ENCODE peak calls at places on chromosomes 4 and X, in nine cellular contexts. One of them, this sample, is unnamed.

GRCh38 chr4:147799986-147800555 is 68.2 kb downstream of the ARHGAP10 start:
- DNase-seq in tibial nerve: no peak
- DNase-seq in tibial artery: no peak
- DNase-seq in neural progenitor cell: peak
- DNase-seq in BJ: no peak
- DNase-seq in DND-41: peak
- DNase-seq in mucosa of descending colon: no peak
- DNase-seq in skeletal muscle cell: no peak
- DNase-seq in H7: peak
- DNase-seq in this sample: peak

GRCh38 chrX:152819732-152820131 is 10.8 kb downstream of the CETN2 start:
- DNase-seq in tibial artery: no peak
- DNase-seq in neural progenitor cell: no peak
- DNase-seq in BJ: no peak
- DNase-seq in H7: no peak
- DNase-seq in tibial nerve: no peak
- DNase-seq in DND-41: no peak
- DNase-seq in skeletal muscle cell: no peak
- DNase-seq in mucosa of descending colon: no peak
- DNase-seq in this sample: no peak

GRCh38 chr4:106358899-106359298 is 9.7 kb downstream of the GIMD1 start:
- DNase-seq in neural progenitor cell: no peak
- DNase-seq in H7: no peak
- DNase-seq in mucosa of descending colon: no peak
- DNase-seq in DND-41: no peak
- DNase-seq in tibial artery: no peak
- DNase-seq in BJ: peak
- DNase-seq in tibial nerve: no peak
- DNase-seq in skeletal muscle cell: no peak
- DNase-seq in this sample: no peak

GRCh38 chr4:19711871-19712270 is 539.8 kb upstream of the SLIT2 start:
- DNase-seq in neural progenitor cell: no peak
- DNase-seq in H7: no peak
- DNase-seq in skeletal muscle cell: peak
- DNase-seq in tibial artery: no peak
- DNase-seq in mucosa of descending colon: no peak
- DNase-seq in tibial nerve: no peak
- DNase-seq in DND-41: no peak
- DNase-seq in BJ: peak
- DNase-seq in this sample: no peak

GRCh38 chr4:48578132-48578964 is 88.3 kb downstream of the ZAR1 start:
- DNase-seq in DND-41: peak
- DNase-seq in neural progenitor cell: peak
- DNase-seq in H7: peak
- DNase-seq in tibial nerve: peak
- DNase-seq in BJ: peak
- DNase-seq in skeletal muscle cell: peak
- DNase-seq in mucosa of descending colon: no peak
- DNase-seq in tibial artery: peak
- DNase-seq in this sample: peak

GRCh38 chr4:40685300-40685699 is 55.6 kb upstream of the RBM47 start:
- DNase-seq in tibial artery: no peak
- DNase-seq in mucosa of descending colon: no peak
- DNase-seq in DND-41: no peak
- DNase-seq in H7: no peak
- DNase-seq in skeletal muscle cell: peak
- DNase-seq in BJ: no peak
- DNase-seq in tibial nerve: no peak
- DNase-seq in neural progenitor cell: no peak
- DNase-seq in this sample: no peak

GRCh38 chr4:60805500-60806313 is 394.4 kb upstream of the ADGRL3 start:
- DNase-seq in skeletal muscle cell: no peak
- DNase-seq in H7: peak
- DNase-seq in tibial nerve: no peak
- DNase-seq in neural progenitor cell: peak
- DNase-seq in tibial artery: no peak
- DNase-seq in DND-41: no peak
- DNase-seq in BJ: no peak
- DNase-seq in mucosa of descending colon: no peak
- DNase-seq in this sample: peak

GRCh38 chrX:136065044-136065671 is 79.9 kb downstream of the SLC9A6 start:
- DNase-seq in mucosa of descending colon: no peak
- DNase-seq in tibial artery: peak
- DNase-seq in H7: no peak
- DNase-seq in tibial nerve: peak
- DNase-seq in DND-41: peak
- DNase-seq in BJ: no peak
- DNase-seq in skeletal muscle cell: peak
- DNase-seq in neural progenitor cell: no peak
- DNase-seq in this sample: no peak

GRCh38 chrX:10939384-10939783 is 171.7 kb upstream of the HCCS start:
- DNase-seq in skeletal muscle cell: no peak
- DNase-seq in BJ: no peak
- DNase-seq in mucosa of descending colon: no peak
- DNase-seq in DND-41: no peak
- DNase-seq in tibial artery: no peak
- DNase-seq in tibial nerve: no peak
- DNase-seq in neural progenitor cell: no peak
- DNase-seq in H7: no peak
- DNase-seq in this sample: no peak

GRCh38 chr4:98669577-98669976 is 11.2 kb upstream of the TSPAN5 start:
- DNase-seq in tibial artery: no peak
- DNase-seq in DND-41: no peak
- DNase-seq in mucosa of descending colon: no peak
- DNase-seq in neural progenitor cell: no peak
- DNase-seq in skeletal muscle cell: no peak
- DNase-seq in BJ: no peak
- DNase-seq in H7: no peak
- DNase-seq in tibial nerve: no peak
- DNase-seq in this sample: no peak

GRCh38 chr4:78647272-78647671 is 95.7 kb downstream of the ANXA3 start:
- DNase-seq in DND-41: no peak
- DNase-seq in neural progenitor cell: no peak
- DNase-seq in tibial artery: no peak
- DNase-seq in mucosa of descending colon: no peak
- DNase-seq in BJ: no peak
- DNase-seq in tibial nerve: no peak
- DNase-seq in H7: no peak
- DNase-seq in skeletal muscle cell: no peak
- DNase-seq in this sample: no peak

GRCh38 chr4:20684852-20685763 is 15.2 kb upstream of the PACRGL start:
- DNase-seq in BJ: no peak
- DNase-seq in skeletal muscle cell: no peak
- DNase-seq in tibial artery: no peak
- DNase-seq in DND-41: no peak
- DNase-seq in mucosa of descending colon: no peak
- DNase-seq in H7: peak
- DNase-seq in tibial nerve: no peak
- DNase-seq in neural progenitor cell: peak
- DNase-seq in this sample: peak

GRCh38 chr4:87060957-87061356 is 126.1 kb downstream of the AFF1 start:
- DNase-seq in tibial artery: no peak
- DNase-seq in DND-41: no peak
- DNase-seq in neural progenitor cell: no peak
- DNase-seq in mucosa of descending colon: no peak
- DNase-seq in BJ: peak
- DNase-seq in skeletal muscle cell: no peak
- DNase-seq in H7: no peak
- DNase-seq in tibial nerve: no peak
- DNase-seq in this sample: no peak

GRCh38 chr4:152997771-152998487 is 61.8 kb downstream of the FHDC1 start:
- DNase-seq in tibial nerve: no peak
- DNase-seq in BJ: no peak
- DNase-seq in skeletal muscle cell: no peak
- DNase-seq in neural progenitor cell: no peak
- DNase-seq in DND-41: no peak
- DNase-seq in mucosa of descending colon: no peak
- DNase-seq in H7: no peak
- DNase-seq in tibial artery: no peak
- DNase-seq in this sample: no peak

GRCh38 chr4:123649248-123649643 is 252.7 kb downstream of the SPRY1 start:
- DNase-seq in BJ: no peak
- DNase-seq in tibial artery: no peak
- DNase-seq in tibial nerve: no peak
- DNase-seq in H7: no peak
- DNase-seq in neural progenitor cell: no peak
- DNase-seq in DND-41: no peak
- DNase-seq in skeletal muscle cell: no peak
- DNase-seq in mucosa of descending colon: no peak
- DNase-seq in this sample: no peak
- H3K4me3 ChIP-seq in BJ: no peak
- H3K4me3 ChIP-seq in tibial artery: no peak
- H3K4me3 ChIP-seq in tibial nerve: no peak
- H3K4me3 ChIP-seq in H7: no peak
- H3K4me3 ChIP-seq in neural progenitor cell: no peak
- H3K4me3 ChIP-seq in DND-41: no peak
- H3K4me3 ChIP-seq in skeletal muscle cell: no peak
- H3K4me3 ChIP-seq in mucosa of descending colon: no peak
- H3K4me3 ChIP-seq in this sample: no peak

DNA sequence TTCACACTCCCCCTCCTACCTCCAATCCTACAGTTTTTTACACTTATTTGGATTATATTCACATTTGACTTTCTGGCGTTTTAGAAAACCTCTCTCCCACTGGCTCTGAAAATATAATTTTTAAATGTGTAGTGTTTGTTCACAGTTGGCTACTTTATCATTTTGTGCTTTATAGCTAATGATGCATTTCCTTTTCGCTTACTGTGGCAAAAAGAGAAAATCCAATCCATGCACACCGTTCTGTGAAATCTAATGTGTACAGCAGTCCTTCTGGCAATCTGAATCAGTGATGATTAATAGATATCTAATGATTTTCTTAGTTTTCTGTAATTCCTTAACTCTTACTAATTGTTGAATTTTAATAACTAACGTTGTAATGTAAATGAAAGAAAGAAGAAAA is 271.5 kb downstream of the ARAP2 start:
- DNase-seq in H7: no peak
- DNase-seq in tibial artery: no peak
- DNase-seq in skeletal muscle cell: no peak
- DNase-seq in tibial nerve: no peak
- DNase-seq in BJ: no peak
- DNase-seq in DND-41: no peak
- DNase-seq in mucosa of descending colon: no peak
- DNase-seq in neural progenitor cell: no peak
- DNase-seq in this sample: no peak
- H3K4me3 ChIP-seq in H7: no peak
- H3K4me3 ChIP-seq in tibial artery: no peak
- H3K4me3 ChIP-seq in skeletal muscle cell: no peak
- H3K4me3 ChIP-seq in tibial nerve: no peak
- H3K4me3 ChIP-seq in BJ: no peak
- H3K4me3 ChIP-seq in DND-41: no peak
- H3K4me3 ChIP-seq in mucosa of descending colon: no peak
- H3K4me3 ChIP-seq in neural progenitor cell: no peak
- H3K4me3 ChIP-seq in this sample: no peak

DNA sequence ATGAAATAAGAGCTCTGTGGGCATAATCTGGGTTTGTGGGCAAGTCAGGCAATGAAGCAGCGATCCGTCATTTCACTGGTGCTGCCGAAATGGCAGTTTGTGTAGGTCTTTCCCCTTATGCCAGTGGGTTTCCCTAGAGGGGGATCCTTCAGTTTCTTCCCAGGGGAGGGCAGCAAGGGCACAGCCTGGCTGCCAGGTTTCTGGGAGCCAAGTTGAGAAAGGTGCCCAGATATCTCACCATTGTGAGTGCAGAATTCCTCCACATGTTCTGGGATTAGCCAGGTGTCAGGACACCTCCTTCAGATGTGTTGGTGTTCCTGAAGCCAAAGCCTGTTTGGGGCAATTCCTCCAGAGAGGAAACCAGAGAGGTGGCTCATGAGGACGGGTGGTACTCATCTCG is 28.0 kb downstream of the MSX1 start:
- DNase-seq in DND-41: no peak
- DNase-seq in skeletal muscle cell: no peak
- DNase-seq in tibial nerve: no peak
- DNase-seq in BJ: no peak
- DNase-seq in tibial artery: no peak
- DNase-seq in mucosa of descending colon: no peak
- DNase-seq in H7: no peak
- DNase-seq in neural progenitor cell: no peak
- DNase-seq in this sample: no peak
- H3K4me3 ChIP-seq in DND-41: no peak
- H3K4me3 ChIP-seq in skeletal muscle cell: no peak
- H3K4me3 ChIP-seq in tibial nerve: no peak
- H3K4me3 ChIP-seq in BJ: no peak
- H3K4me3 ChIP-seq in tibial artery: no peak
- H3K4me3 ChIP-seq in mucosa of descending colon: no peak
- H3K4me3 ChIP-seq in H7: no peak
- H3K4me3 ChIP-seq in neural progenitor cell: no peak
- H3K4me3 ChIP-seq in this sample: no peak

DNA sequence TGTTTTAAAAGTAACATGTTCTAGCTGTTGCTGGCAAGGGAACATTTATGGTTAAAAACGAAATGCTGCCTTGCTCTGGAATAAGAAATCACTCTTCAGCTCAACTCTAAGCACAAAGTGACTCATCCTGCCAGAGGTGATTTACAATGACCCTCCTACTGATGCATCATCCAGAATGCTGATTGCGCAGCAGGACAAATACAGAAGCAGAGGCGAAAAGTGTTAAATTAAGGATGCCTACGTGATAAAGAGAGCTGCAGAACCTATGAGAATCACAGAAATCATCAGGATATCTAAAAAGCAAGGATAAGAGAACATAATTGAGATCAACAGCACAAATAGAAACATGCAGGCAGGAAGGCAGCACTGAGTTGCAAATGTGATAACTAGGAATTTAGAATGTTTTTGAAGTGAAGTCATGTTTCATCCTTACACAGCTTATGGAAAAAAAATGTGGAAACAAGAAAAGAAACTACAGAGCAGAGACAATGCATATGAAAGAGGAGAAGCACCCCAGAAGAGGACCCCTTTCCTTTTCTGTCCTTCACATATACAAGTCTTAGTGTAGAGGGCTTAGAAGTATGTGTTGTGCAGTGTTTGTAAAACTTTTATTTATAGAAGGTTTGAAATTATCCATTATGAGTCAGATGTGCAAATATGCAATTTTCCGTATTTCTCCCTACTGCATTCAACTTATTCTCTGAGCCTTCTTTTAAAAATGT is 188.4 kb downstream of the SLC7A11 start:
- DNase-seq in tibial artery: no peak
- DNase-seq in skeletal muscle cell: peak
- DNase-seq in mucosa of descending colon: no peak
- DNase-seq in H7: peak
- DNase-seq in tibial nerve: no peak
- DNase-seq in neural progenitor cell: no peak
- DNase-seq in DND-41: no peak
- DNase-seq in BJ: peak
- DNase-seq in this sample: no peak
- H3K4me3 ChIP-seq in tibial artery: no peak
- H3K4me3 ChIP-seq in skeletal muscle cell: peak
- H3K4me3 ChIP-seq in mucosa of descending colon: no peak
- H3K4me3 ChIP-seq in H7: no peak
- H3K4me3 ChIP-seq in tibial nerve: no peak
- H3K4me3 ChIP-seq in neural progenitor cell: no peak
- H3K4me3 ChIP-seq in DND-41: no peak
- H3K4me3 ChIP-seq in BJ: peak
- H3K4me3 ChIP-seq in this sample: no peak

This sample was measured in Jurkat, Clone E6-1.